ENCODE peak calls at places on chromosomes 13 and 19, in eight cellular contexts. H is PC-3, C is fibroblast of lung, O is glutamatergic neuron, R is fibroblast of mammary gland, N is osteoblast, I is GM13977, F is left ventricle myocardium inferior. M is an unnamed sample.

GRCh38 chr13:114101325-114101821 is 31.1 kb downstream of the RASA3 start:
- DNase-seq in N (peak), O (no peak), R (no peak), C (peak), F (no peak), I (no peak), H (no peak), M (no peak)

GRCh38 chr19:41328818-41329220 is 18.8 kb downstream of the CCDC97 start:
- DNase-seq in R (no peak), I (peak), O (no peak), C (no peak), N (no peak), H (no peak), F (no peak), M (no peak)

GRCh38 chr13:35598233-35598632 is 121.7 kb upstream of the MAB21L1 start:
- DNase-seq in H (no peak), O (no peak), F (no peak), N (no peak), R (no peak), C (no peak), I (no peak), M (no peak)

GRCh38 chr19:15702590-15702930 is 25.3 kb upstream of the OR10H2 start:
- DNase-seq in H (peak), I (no peak), F (peak), C (no peak), R (peak), O (no peak), N (no peak), M (no peak)

GRCh38 chr13:56735537-56735942 is 405.2 kb upstream of the PRR20A start:
- DNase-seq in C (no peak), N (no peak), H (no peak), R (no peak), I (no peak), F (no peak), O (peak), M (no peak)

GRCh38 chr19:55209430-55210119 is at the start of gene PTPRH:
- DNase-seq in N (no peak), C (no peak), O (no peak), R (no peak), F (no peak), H (peak), I (no peak), M (no peak)

GRCh38 chr19:47762615-47763308 is 15.7 kb upstream of the SELENOW start:
- DNase-seq in I (no peak), C (no peak), N (peak), R (peak), F (peak), O (no peak), H (no peak), M (no peak)

GRCh38 chr13:114157869-114158495 is 21.1 kb upstream of the CFAP97D2 start:
- DNase-seq in I (no peak), F (no peak), R (no peak), H (no peak), O (no peak), N (peak), C (no peak), M (no peak)

GRCh38 chr19:13621413-13621812 is 115.1 kb upstream of the CACNA1A start:
- DNase-seq in F (no peak), H (peak), R (peak), N (peak), O (no peak), I (no peak), C (peak), M (no peak)

GRCh38 chr13:109684836-109685602 is 101.4 kb downstream of the IRS2 start:
- DNase-seq in H (peak), R (peak), C (peak), N (no peak), F (peak), I (no peak), O (no peak), M (no peak)

GRCh38 chr19:18281082-18282020 is at the start of gene JUND:
- DNase-seq in O (peak), R (peak), F (peak), C (peak), H (peak), I (peak), N (peak), M (peak)

GRCh38 chr13:85028035-85028434 is 771.2 kb downstream of the SLITRK6 start:
- DNase-seq in I (no peak), R (no peak), F (no peak), N (no peak), H (no peak), C (no peak), O (no peak), M (no peak)

GRCh38 chr13:25816239-25816638 is 235.6 kb downstream of the SHISA2 start:
- DNase-seq in H (no peak), N (no peak), I (no peak), F (no peak), O (no peak), R (no peak), C (no peak), M (no peak)

DNA sequence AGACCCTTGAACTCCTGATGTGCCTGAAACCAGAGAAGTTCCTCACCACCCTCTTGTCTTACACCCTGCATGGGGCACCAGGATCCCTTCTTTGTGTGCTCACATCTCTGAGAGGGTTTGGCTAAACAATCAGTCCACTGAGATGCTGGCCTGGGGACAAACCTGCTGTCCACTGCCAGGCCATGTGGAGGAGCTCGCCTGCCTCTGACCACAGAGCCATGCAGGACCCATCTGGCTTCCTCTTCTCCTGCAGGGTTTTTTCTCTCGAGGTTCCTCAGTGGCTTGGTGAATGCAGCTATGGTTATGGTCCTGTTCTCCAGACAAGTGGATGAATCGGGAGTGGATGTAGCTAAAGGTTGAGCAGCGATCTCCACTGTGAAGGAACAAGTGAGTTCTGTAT is 49.1 kb upstream of the MEDAG start:
- DNase-seq in N (no peak), I (no peak), R (no peak), C (no peak), O (no peak), F (no peak), H (no peak), M (no peak)
- TF ChIP-seq CTCF in N (peak), I (no peak), R (no peak), C (peak), O (no peak), F (no peak), H (no peak), M (no peak)

GRCh38 chr19:45758921-45759320 is 10.1 kb downstream of the SIX5 start:
- DNase-seq in H (no peak), I (no peak), F (no peak), N (peak), C (no peak), O (no peak), R (no peak), M (no peak)

GRCh38 chr19:45757696-45758095 is 11.4 kb downstream of the SIX5 start:
- DNase-seq in R (no peak), O (no peak), H (no peak), I (no peak), N (no peak), C (no peak), F (no peak), M (no peak)

GRCh38 chr19:45754323-45754722 is 14.7 kb downstream of the SIX5 start:
- DNase-seq in I (no peak), H (no peak), C (no peak), N (peak), F (no peak), R (no peak), O (no peak), M (no peak)

GRCh38 chr19:45752639-45753038 is 16.4 kb downstream of the SIX5 start:
- DNase-seq in O (no peak), H (no peak), F (no peak), I (no peak), N (peak), R (peak), C (no peak), M (no peak)

DNA sequence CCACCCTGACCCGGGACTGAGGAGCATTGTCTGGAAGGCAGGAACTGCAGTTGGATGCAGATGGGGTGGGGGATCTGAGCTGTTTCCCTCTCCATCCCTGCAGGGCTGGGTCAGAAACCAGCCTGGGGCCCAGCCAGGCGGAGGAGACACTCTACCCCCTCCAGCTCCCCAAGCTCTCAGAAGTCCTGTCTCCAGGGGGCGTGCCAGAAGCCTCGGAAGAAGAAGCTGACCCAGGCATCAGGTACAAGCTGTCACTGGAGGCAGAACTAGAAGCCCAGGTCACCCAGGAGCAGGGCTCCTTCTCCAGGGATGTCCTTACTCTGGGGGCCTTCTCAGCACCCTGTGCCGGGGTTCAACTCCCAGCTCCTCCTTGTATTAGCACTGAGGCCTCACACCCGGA is 15.5 kb downstream of the SIX5 start:
- DNase-seq in I (no peak), R (no peak), O (no peak), N (peak), F (no peak), C (no peak), H (no peak), M (no peak)
- TF ChIP-seq CTCF in I (peak), R (no peak), O (no peak), N (no peak), F (no peak), C (no peak), H (no peak), M (no peak)

GRCh38 chr13:101473458-101473857 is 21.0 kb downstream of the ITGBL1 start:
- DNase-seq in F (peak), R (peak), C (peak), N (no peak), O (no peak), H (peak), I (no peak), M (no peak)

GRCh38 chr13:101475536-101475935 is 23.1 kb downstream of the ITGBL1 start:
- DNase-seq in H (no peak), F (no peak), I (no peak), O (no peak), R (no peak), C (no peak), N (no peak), M (no peak)

DNA sequence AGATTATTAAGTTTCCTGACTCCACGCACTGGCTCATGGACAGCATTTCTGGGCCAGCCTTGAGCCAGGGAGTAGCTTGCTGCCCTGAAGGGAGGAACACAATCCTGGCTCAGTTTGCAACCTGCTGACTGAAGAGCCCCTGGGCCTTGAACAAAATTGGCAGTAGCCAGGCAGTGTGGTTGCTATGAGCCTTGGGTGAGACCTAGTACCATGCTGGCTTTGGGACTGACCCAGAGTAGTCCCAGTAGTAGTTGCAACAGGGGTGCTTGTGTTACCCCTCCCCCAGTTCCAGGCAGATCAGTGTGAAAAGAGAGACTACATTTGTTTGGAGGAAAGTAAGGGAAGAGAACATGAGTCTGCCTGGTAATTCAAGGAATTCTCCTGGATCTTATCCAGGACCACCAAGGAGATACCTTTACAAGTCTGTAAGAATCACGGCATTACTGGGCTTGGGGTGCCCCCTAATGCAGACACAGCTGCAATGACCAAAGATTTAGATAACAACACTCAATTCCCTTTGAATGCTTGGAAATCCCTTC is 22.0 kb downstream of the ITGBL1 start:
- DNase-seq in R (peak), H (peak), N (no peak), O (peak), I (no peak), C (peak), F (no peak), M (no peak)
- TF ChIP-seq CTCF in R (peak), H (peak), N (peak), O (no peak), I (no peak), C (peak), F (peak), M (no peak)

DNA sequence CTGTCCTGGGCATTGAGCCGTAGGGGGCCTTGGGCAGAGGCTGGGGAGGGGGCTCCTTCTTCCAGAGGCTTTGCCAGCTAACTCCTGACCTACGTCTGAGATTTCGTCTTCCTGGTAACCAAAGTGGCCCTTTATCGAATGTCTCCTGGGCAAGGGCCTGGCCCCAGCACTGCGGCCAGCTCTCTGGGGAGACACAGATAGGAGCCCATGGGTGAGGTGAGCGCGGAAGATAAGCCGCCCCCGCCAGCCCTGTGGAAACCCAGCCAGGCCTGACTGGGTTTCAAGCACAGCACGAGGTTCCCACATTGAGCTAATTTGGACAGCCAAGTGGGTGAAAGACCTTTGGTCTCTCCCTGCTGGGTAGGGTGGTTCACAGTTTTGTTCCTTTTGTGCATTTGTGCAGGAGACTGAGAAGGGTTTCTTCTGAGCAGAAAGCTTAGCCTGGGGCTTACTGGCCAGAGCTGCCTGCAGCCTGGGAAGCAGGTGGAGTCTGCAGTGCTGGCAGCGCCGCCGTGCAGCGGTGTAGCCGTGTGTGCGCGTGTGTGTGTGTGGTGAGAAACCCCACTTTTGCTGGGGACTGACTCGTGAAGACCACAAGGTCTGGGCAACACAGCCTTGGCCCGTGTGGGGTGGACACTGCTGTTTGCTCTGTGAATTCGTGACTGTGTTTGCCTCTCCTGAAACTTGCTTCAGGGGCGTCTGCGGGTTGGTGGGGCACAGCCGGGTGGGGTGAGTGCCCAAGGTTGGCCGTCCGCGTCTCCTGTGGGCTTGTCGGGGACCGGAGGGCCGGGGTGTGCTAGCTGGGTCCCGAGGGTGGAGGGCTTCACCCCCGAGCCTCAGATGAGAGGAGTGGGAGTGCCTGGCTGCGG is 2.5 kb downstream of the BSG start:
- DNase-seq in O (no peak), H (peak), C (peak), R (peak), N (no peak), F (peak), I (peak), M (no peak)
- TF ChIP-seq CTCF in O (no peak), H (no peak), C (no peak), R (no peak), N (no peak), F (no peak), I (no peak), M (no peak)